ENCODE peak calls at places on chromosomes 5 and 9, in four cellular contexts. One of them, this sample, is unnamed.
A peak's percentile ranks its signal among the peaks of the same experiment; 100 is the strongest.

GRCh38 chr5:160021818-160022446 is 13.0 kb downstream of the TTC1 start:
- DNase-seq in HepG2: peak; percentile 61
- DNase-seq in K562: peak; percentile 63
- DNase-seq in GM12878: peak; percentile 28
- DNase-seq in this sample: peak; percentile 31

GRCh38 chr5:16794381-16794913 is 141.6 kb downstream of the MYO10 start:
- DNase-seq in HepG2: no peak
- DNase-seq in K562: no peak
- DNase-seq in GM12878: no peak
- DNase-seq in this sample: no peak

GRCh38 chr5:446864-447263 is 3.9 kb downstream of the EXOC3 start:
- DNase-seq in HepG2: peak; percentile 42
- DNase-seq in K562: peak; percentile 46
- DNase-seq in GM12878: no peak
- DNase-seq in this sample: peak; percentile 13

GRCh38 chr5:56525117-56525516 is 290.2 kb upstream of the MAP3K1 start:
- DNase-seq in HepG2: no peak
- DNase-seq in K562: no peak
- DNase-seq in GM12878: no peak
- DNase-seq in this sample: no peak

GRCh38 chr9:115058684-115059315 is 59.2 kb downstream of the TNC start:
- DNase-seq in HepG2: no peak
- DNase-seq in K562: no peak
- DNase-seq in GM12878: no peak
- DNase-seq in this sample: no peak

GRCh38 chr9:136316896-136317676 is 10.3 kb upstream of the GPSM1 start:
- DNase-seq in HepG2: no peak
- DNase-seq in K562: no peak
- DNase-seq in GM12878: no peak
- DNase-seq in this sample: no peak

GRCh38 chr9:128051932-128052734 is 15.0 kb downstream of the NAIF1 start:
- DNase-seq in HepG2: no peak
- DNase-seq in K562: no peak
- DNase-seq in GM12878: no peak
- DNase-seq in this sample: no peak

GRCh38 chr9:7402704-7403389 is 396.7 kb downstream of the DMAC1 start:
- DNase-seq in HepG2: no peak
- DNase-seq in K562: no peak
- DNase-seq in GM12878: no peak
- DNase-seq in this sample: no peak

GRCh38 chr5:147906326-147907095 is at the start of gene C5orf46:
- DNase-seq in HepG2: peak; percentile 46
- DNase-seq in K562: no peak
- DNase-seq in GM12878: no peak
- DNase-seq in this sample: no peak

GRCh38 chr5:108935602-108936001 is 187.9 kb downstream of the FER start:
- DNase-seq in HepG2: no peak
- DNase-seq in K562: no peak
- DNase-seq in GM12878: no peak
- DNase-seq in this sample: no peak

GRCh38 chr9:97059661-97060060 is 20.7 kb upstream of the CTSV start:
- DNase-seq in HepG2: no peak
- DNase-seq in K562: no peak
- DNase-seq in GM12878: no peak
- DNase-seq in this sample: no peak

GRCh38 chr9:121567142-121568100 is 67.8 kb upstream of the GGTA1 start:
- DNase-seq in HepG2: no peak
- DNase-seq in K562: no peak
- DNase-seq in GM12878: no peak
- DNase-seq in this sample: no peak

GRCh38 chr9:114156658-114157421 is 1.5 kb downstream of the COL27A1 start:
- DNase-seq in HepG2: no peak
- DNase-seq in K562: no peak
- DNase-seq in GM12878: no peak
- DNase-seq in this sample: peak; percentile 53

GRCh38 chr5:133243196-133243595 is 191.4 kb downstream of the HSPA4 start:
- DNase-seq in HepG2: no peak
- DNase-seq in K562: no peak
- DNase-seq in GM12878: no peak
- DNase-seq in this sample: no peak

GRCh38 chr5:133242221-133242835 is 190.5 kb downstream of the HSPA4 start:
- DNase-seq in HepG2: no peak
- DNase-seq in K562: no peak
- DNase-seq in GM12878: peak; percentile 55
- DNase-seq in this sample: no peak

GRCh38 chr5:133241179-133241728 is 189.4 kb downstream of the HSPA4 start:
- DNase-seq in HepG2: no peak
- DNase-seq in K562: no peak
- DNase-seq in GM12878: no peak
- DNase-seq in this sample: no peak

GRCh38 chr5:133238426-133239205 is 186.8 kb downstream of the HSPA4 start:
- DNase-seq in HepG2: no peak
- DNase-seq in K562: no peak
- DNase-seq in GM12878: no peak
- DNase-seq in this sample: no peak

DNA sequence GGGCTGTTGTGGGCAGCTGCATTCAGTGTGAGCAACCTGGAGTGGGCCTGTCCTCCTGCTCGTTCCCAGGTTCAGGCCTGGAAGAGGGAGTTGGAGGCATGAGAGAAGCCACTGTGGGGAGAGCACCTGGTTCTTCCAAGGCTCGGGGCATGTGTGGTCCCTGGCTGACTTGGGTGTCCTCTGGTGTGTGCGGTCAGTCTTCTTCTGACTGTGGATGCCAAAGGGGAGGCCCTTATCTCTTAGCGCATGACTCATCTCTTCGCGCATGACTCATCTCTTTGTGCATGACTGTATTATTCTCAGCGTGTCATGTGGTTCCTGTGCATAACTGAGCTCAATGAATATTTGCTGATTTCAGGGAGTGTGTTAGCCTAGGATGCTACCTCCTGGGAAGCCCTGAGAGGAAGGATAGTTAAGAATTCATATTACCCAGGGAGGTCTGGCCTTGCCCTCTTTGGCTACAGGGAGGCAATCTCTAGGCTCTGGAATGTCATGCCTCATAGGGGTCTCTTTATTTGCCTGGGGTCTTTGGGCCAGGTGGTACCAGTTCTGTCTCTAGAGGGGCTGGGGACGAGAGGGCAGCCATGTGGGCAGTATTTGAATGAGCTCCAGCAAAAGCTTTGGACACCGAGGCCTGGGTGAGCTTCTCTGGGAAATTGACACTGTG is 188.7 kb downstream of the HSPA4 start:
- DNase-seq in HepG2: peak; percentile 90
- DNase-seq in K562: peak; percentile 92
- DNase-seq in GM12878: peak; percentile 76
- DNase-seq in this sample: no peak
- TF ChIP-seq ATF2 in HepG2: no peak
- TF ChIP-seq ATF2 in K562: no peak
- TF ChIP-seq ATF2 in GM12878: peak; percentile 91
- TF ChIP-seq ATF2 in this sample: no peak

DNA sequence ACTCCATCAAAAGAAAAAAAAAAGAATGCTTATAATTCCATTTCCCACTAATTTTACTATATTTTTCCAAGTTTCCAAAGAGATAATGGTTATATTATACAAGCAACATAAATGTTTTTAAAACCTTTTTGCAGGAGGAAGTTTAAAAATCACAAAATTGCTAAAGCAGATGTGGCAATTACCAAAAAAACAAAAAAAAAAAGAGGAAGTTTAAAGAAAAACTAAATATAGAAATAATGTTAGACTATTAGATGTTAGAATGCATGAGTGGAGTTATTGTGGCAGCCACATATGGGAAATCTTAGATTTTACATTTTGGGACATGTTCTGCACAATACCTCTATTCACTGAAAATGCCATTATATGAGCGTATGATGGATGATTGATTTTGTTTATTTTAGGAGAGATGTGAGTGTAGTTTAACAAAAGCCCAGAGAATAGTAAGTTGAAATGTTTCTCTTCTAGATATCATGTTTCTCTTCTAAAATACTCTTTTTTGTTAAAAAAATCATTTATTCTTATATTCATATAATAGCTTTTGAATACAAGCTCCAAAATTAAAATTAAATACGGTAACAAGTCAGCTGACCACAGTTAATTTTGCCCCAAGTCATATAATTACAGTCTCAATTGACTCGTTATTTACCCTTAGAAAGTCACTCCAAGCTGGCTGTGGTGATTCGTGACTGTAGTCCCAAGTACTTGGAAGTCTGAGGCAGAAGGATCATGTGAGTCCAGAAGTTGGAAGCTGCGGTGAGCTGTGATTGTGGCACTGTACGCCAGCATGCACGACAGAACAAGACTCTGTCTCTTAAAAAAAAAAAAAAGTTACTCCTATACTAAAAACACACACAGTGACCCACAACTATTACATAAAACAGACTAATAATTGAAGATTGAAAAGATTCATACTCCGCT is 31.3 kb upstream of the DTWD2 start:
- DNase-seq in HepG2: no peak
- DNase-seq in K562: no peak
- DNase-seq in GM12878: no peak
- DNase-seq in this sample: no peak
- TF ChIP-seq ESRRA in HepG2: no peak
- TF ChIP-seq ESRRA in K562: no peak
- TF ChIP-seq ESRRA in GM12878: no peak
- TF ChIP-seq ESRRA in this sample: no peak

GRCh38 chr5:59332236-59332973 is 561.1 kb downstream of the PDE4D start:
- DNase-seq in HepG2: no peak
- DNase-seq in K562: no peak
- DNase-seq in GM12878: no peak
- DNase-seq in this sample: no peak

GRCh38 chr5:59325070-59325469 is 568.5 kb downstream of the PDE4D start:
- DNase-seq in HepG2: peak; percentile 27
- DNase-seq in K562: no peak
- DNase-seq in GM12878: no peak
- DNase-seq in this sample: no peak

GRCh38 chr5:59330680-59331079 is 562.8 kb downstream of the PDE4D start:
- DNase-seq in HepG2: no peak
- DNase-seq in K562: no peak
- DNase-seq in GM12878: no peak
- DNase-seq in this sample: no peak

GRCh38 chr5:59326551-59326950 is 567.0 kb downstream of the PDE4D start:
- DNase-seq in HepG2: no peak
- DNase-seq in K562: no peak
- DNase-seq in GM12878: no peak
- DNase-seq in this sample: no peak

DNA sequence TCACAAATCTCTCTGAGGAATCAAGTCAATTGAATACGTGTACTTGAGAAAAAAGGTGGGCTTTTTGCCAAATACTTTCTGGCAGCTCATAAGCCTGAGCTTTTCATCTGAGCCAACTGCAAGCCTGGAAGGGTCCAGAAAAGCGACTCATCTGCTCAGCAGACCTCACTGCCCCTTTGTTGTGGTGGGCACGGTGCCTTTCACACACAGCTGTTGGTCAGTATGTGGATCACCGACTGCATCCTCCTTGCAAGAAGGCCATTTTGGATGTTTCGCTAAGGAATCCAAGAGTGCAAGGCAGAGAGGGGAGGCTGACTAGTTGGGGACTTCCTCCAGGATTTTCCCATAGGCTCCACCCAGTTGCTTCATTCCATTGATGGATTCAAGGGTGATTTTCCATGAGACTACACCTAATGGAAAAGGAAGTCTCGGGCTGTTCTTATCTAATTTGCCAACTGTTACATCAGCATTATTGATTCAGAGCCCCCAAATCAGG is 564.7 kb downstream of the PDE4D start:
- DNase-seq in HepG2: no peak
- DNase-seq in K562: no peak
- DNase-seq in GM12878: no peak
- DNase-seq in this sample: no peak
- TF ChIP-seq ATF2 in HepG2: no peak
- TF ChIP-seq ATF2 in K562: no peak
- TF ChIP-seq ATF2 in GM12878: no peak
- TF ChIP-seq ATF2 in this sample: no peak

GRCh38 chr5:8720476-8720875 is 825.4 kb downstream of the SEMA5A start:
- DNase-seq in HepG2: no peak
- DNase-seq in K562: no peak
- DNase-seq in GM12878: no peak
- DNase-seq in this sample: no peak
- TF ChIP-seq ESRRA in HepG2: no peak
- TF ChIP-seq ESRRA in K562: no peak
- TF ChIP-seq ESRRA in GM12878: no peak
- TF ChIP-seq ESRRA in this sample: no peak

GRCh38 chr9:132514821-132515220 is 67.6 kb upstream of the BARHL1 start:
- DNase-seq in HepG2: no peak
- DNase-seq in K562: no peak
- DNase-seq in GM12878: no peak
- DNase-seq in this sample: no peak
- TF ChIP-seq ATF2 in HepG2: no peak
- TF ChIP-seq ATF2 in K562: no peak
- TF ChIP-seq ATF2 in GM12878: no peak
- TF ChIP-seq ATF2 in this sample: no peak

GRCh38 chr5:149364719-149365118 is 6.9 kb downstream of the PCYOX1L start:
- DNase-seq in HepG2: no peak
- DNase-seq in K562: no peak
- DNase-seq in GM12878: no peak
- DNase-seq in this sample: no peak

GRCh38 chr5:149365418-149365817 is 7.6 kb downstream of the PCYOX1L start:
- DNase-seq in HepG2: no peak
- DNase-seq in K562: peak; percentile 66
- DNase-seq in GM12878: no peak
- DNase-seq in this sample: no peak

GRCh38 chr5:149367972-149368645 is 10.3 kb downstream of the PCYOX1L start:
- DNase-seq in HepG2: no peak
- DNase-seq in K562: no peak
- DNase-seq in GM12878: no peak
- DNase-seq in this sample: no peak

GRCh38 chr5:149366169-149366750 is 8.4 kb downstream of the PCYOX1L start:
- DNase-seq in HepG2: peak; percentile 28
- DNase-seq in K562: no peak
- DNase-seq in GM12878: no peak
- DNase-seq in this sample: no peak

GRCh38 chr5:149367249-149367971 is 9.6 kb downstream of the PCYOX1L start:
- DNase-seq in HepG2: peak; percentile 89
- DNase-seq in K562: peak; percentile 86
- DNase-seq in GM12878: no peak
- DNase-seq in this sample: peak; percentile 87
- TF ChIP-seq ESRRA in HepG2: peak; percentile 71
- TF ChIP-seq ESRRA in K562: peak; percentile 75
- TF ChIP-seq ESRRA in GM12878: no peak
- TF ChIP-seq ESRRA in this sample: no peak

DNA sequence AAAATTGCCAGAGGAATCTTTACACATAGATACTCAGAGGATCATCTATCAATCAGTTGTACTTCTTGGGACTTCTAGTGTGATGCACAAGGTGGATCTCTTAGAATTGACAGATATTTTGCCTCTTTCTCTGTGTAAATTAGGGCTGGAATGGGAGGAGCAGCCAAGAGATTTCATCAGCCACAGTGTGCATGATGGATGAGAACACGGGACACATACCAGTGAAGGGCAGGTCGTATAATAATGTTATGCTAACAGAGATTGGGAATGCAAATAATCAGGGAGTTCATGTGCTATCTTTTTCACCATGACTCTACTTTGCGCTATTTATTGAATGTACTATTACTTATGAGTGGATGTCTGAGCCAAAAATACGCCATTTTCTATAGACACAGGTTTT is 43.3 kb upstream of the ISOC1 start:
- DNase-seq in HepG2: no peak
- DNase-seq in K562: no peak
- DNase-seq in GM12878: no peak
- DNase-seq in this sample: no peak
- TF ChIP-seq ATF2 in HepG2: no peak
- TF ChIP-seq ATF2 in K562: no peak
- TF ChIP-seq ATF2 in GM12878: no peak
- TF ChIP-seq ATF2 in this sample: no peak

This sample was measured in WTC11.